ENCODE peak calls at places on chromosomes 2 and 18, in ten cellular contexts. A is adrenal gland, N is astrocyte of the spinal cord, Q is EL, O is iris pigment epithelial cell, Z is GM06990, J is AG10803, D is posterior vena cava, U is body of pancreas, V is HT1080. W is an unnamed sample.

GRCh38 chr2:175743020-175743419 is 259.0 kb downstream of the LNPK start:
- DNase-seq in U (no peak), V (peak), O (no peak), J (peak), D (no peak), Z (no peak), A (no peak), N (no peak), Q (peak), W (no peak)

GRCh38 chr2:196112408-196113039 is 43.9 kb upstream of the DNAH7 start:
- DNase-seq in N (peak), Q (peak), Z (no peak), U (no peak), V (peak), A (no peak), D (no peak), J (peak), O (peak), W (peak)

GRCh38 chr18:48853588-48853987 is 97.2 kb downstream of the SMAD7 start:
- DNase-seq in N (no peak), A (no peak), Z (no peak), U (no peak), J (no peak), D (no peak), V (no peak), Q (no peak), O (no peak), W (no peak)

GRCh38 chr18:40868110-40868858 is 1086.8 kb upstream of the PIK3C3 start:
- DNase-seq in V (peak), U (no peak), D (no peak), J (peak), Z (no peak), N (peak), Q (peak), A (no peak), O (peak), W (peak)

GRCh38 chr2:235599596-235600338 is 105.9 kb downstream of the AGAP1 start:
- DNase-seq in N (no peak), J (no peak), O (no peak), U (no peak), Q (no peak), Z (no peak), V (no peak), D (peak), A (no peak), W (no peak)

GRCh38 chr2:24359129-24359528 is 1.2 kb downstream of the ITSN2 start:
- DNase-seq in O (no peak), A (no peak), U (no peak), Z (no peak), Q (no peak), V (no peak), J (no peak), D (no peak), N (no peak), W (no peak)

GRCh38 chr2:58133395-58133794 is 86.8 kb downstream of the VRK2 start:
- DNase-seq in U (no peak), Q (no peak), D (no peak), A (no peak), O (peak), J (peak), Z (no peak), V (no peak), N (peak), W (no peak)

GRCh38 chr2:182816856-182817255 is 49.6 kb downstream of the FRZB start:
- DNase-seq in O (peak), D (no peak), N (no peak), U (no peak), A (no peak), V (no peak), Q (no peak), J (peak), Z (no peak), W (no peak)

GRCh38 chr2:26175191-26175715 is 2.4 kb downstream of the GAREM2 start:
- DNase-seq in Q (no peak), V (no peak), D (no peak), N (no peak), J (no peak), Z (no peak), O (no peak), U (no peak), A (no peak), W (no peak)

GRCh38 chr18:22694954-22695353 is 238.2 kb upstream of the RBBP8 start:
- DNase-seq in N (peak), Q (peak), A (peak), U (peak), V (peak), Z (no peak), D (peak), J (peak), O (peak), W (peak)

GRCh38 chr2:24241528-24241927 is 66.7 kb downstream of the FAM228A start:
- DNase-seq in D (no peak), Q (no peak), U (no peak), J (no peak), V (no peak), A (no peak), Z (no peak), O (no peak), N (no peak), W (no peak)

GRCh38 chr2:30514134-30514860 is 67.3 kb downstream of the LCLAT1 start:
- DNase-seq in J (peak), N (peak), O (peak), D (no peak), V (peak), A (peak), Z (peak), Q (peak), U (peak), W (peak)

GRCh38 chr2:226794751-226795171 is 4.9 kb downstream of the IRS1 start:
- DNase-seq in O (peak), V (peak), Q (peak), N (peak), J (peak), D (no peak), U (no peak), A (peak), Z (no peak), W (peak)

GRCh38 chr2:149042881-149043280 is 4.4 kb downstream of the LYPD6B start:
- DNase-seq in N (no peak), Q (no peak), Z (no peak), D (no peak), J (no peak), U (no peak), V (no peak), A (no peak), O (peak), W (no peak)

GRCh38 chr18:23712445-23712844 is 23.2 kb downstream of the LAMA3 start:
- DNase-seq in Z (no peak), V (no peak), D (no peak), O (no peak), A (no peak), N (no peak), U (no peak), Q (no peak), J (no peak), W (peak)

GRCh38 chr18:3129053-3129864 is 90.5 kb downstream of the MYOM1 start:
- DNase-seq in A (peak), J (peak), O (peak), V (peak), U (peak), Q (peak), N (peak), D (peak), Z (peak), W (peak)

GRCh38 chr2:5148392-5149085 is 543.6 kb upstream of the SOX11 start:
- DNase-seq in Z (no peak), Q (no peak), A (no peak), U (no peak), V (no peak), J (no peak), O (no peak), D (no peak), N (no peak), W (no peak)

GRCh38 chr2:69375494-69376353 is 11.3 kb downstream of the GFPT1 start:
- DNase-seq in D (no peak), O (peak), J (peak), V (peak), N (no peak), Q (peak), A (no peak), Z (no peak), U (no peak), W (peak)

GRCh38 chr2:55137024-55137958 is 87.0 kb upstream of the RTN4 start:
- DNase-seq in Q (no peak), Z (no peak), N (no peak), O (no peak), D (no peak), U (no peak), J (no peak), V (no peak), A (no peak), W (no peak)

GRCh38 chr2:138333121-138333520 is 168.4 kb upstream of the SPOPL start:
- DNase-seq in Q (no peak), J (no peak), V (no peak), U (no peak), A (no peak), O (no peak), N (no peak), Z (no peak), D (no peak), W (no peak)

GRCh38 chr18:44514106-44514505 is 166.6 kb upstream of the SETBP1 start:
- DNase-seq in N (no peak), O (no peak), U (no peak), D (no peak), V (no peak), Q (no peak), Z (no peak), A (no peak), J (no peak), W (no peak)

GRCh38 chr2:161552015-161552414 is 72.2 kb upstream of the SLC4A10 start:
- DNase-seq in O (no peak), U (no peak), J (peak), N (no peak), Z (no peak), V (no peak), A (no peak), D (no peak), Q (no peak), W (no peak)